ENCODE peak calls at places on chromosomes 12 and 14, in four cellular contexts. P is K562, X is A549, G is GM12878. N is an unnamed sample.

GRCh38 chr12:109428038-109428629 is 49.0 kb downstream of the KCTD10 start:
- ATAC-seq in P (peak), X (peak), G (peak), N (peak)

GRCh38 chr14:86057018-86057667 is 527.2 kb downstream of the FLRT2 start:
- ATAC-seq in P (no peak), X (no peak), G (peak), N (no peak)

GRCh38 chr14:31536201-31536960 is 24.8 kb upstream of the NUBPL start:
- ATAC-seq in P (no peak), X (no peak), G (no peak), N (no peak)

GRCh38 chr12:122363782-122364181 is 58.7 kb downstream of the CLIP1 start:
- ATAC-seq in P (no peak), X (no peak), G (no peak), N (no peak)

GRCh38 chr12:54641554-54641953 is 6.6 kb downstream of the DCD start:
- ATAC-seq in P (no peak), X (no peak), G (peak), N (no peak)

GRCh38 chr14:102616799-102617198 is 24.4 kb downstream of the RCOR1 start:
- ATAC-seq in P (no peak), X (no peak), G (no peak), N (peak)

GRCh38 chr12:62724285-62724684 is 210.7 kb downstream of the PPM1H start:
- ATAC-seq in P (no peak), X (no peak), G (no peak), N (no peak)

GRCh38 chr12:117360222-117360550 is 1.2 kb downstream of the NOS1 start:
- ATAC-seq in P (no peak), X (no peak), G (no peak), N (no peak)

GRCh38 chr14:105388976-105389375 is 9.4 kb upstream of the TEX22 start:
- ATAC-seq in P (no peak), X (no peak), G (no peak), N (no peak)

GRCh38 chr12:124174406-124174805 is 120.5 kb upstream of the RFLNA start:
- ATAC-seq in P (no peak), X (no peak), G (no peak), N (no peak)

GRCh38 chr14:55938249-55938791 is 179.9 kb upstream of the PELI2 start:
- ATAC-seq in P (no peak), X (no peak), G (no peak), N (no peak)

GRCh38 chr14:104937161-104937560 is 12.5 kb downstream of the PLD4 start:
- ATAC-seq in P (no peak), X (no peak), G (no peak), N (no peak)

GRCh38 chr12:92025462-92026207 is 120.0 kb downstream of the BTG1 start:
- ATAC-seq in P (peak), X (no peak), G (peak), N (no peak)

GRCh38 chr12:8664228-8664963 is 1.8 kb upstream of the MFAP5 start:
- ATAC-seq in P (no peak), X (no peak), G (no peak), N (peak)

GRCh38 chr12:51275088-51275487 is 4.9 kb upstream of the SMAGP start:
- ATAC-seq in P (no peak), X (no peak), G (no peak), N (no peak)

GRCh38 chr14:72120315-72120714 is 188.1 kb downstream of the RGS6 start:
- ATAC-seq in P (no peak), X (no peak), G (no peak), N (no peak)

GRCh38 chr14:86625637-86626036 is 1095.7 kb downstream of the FLRT2 start:
- ATAC-seq in P (no peak), X (no peak), G (no peak), N (no peak)

GRCh38 chr12:12559699-12560296 is 2.9 kb downstream of the DUSP16 start:
- ATAC-seq in P (peak), X (no peak), G (no peak), N (no peak)

GRCh38 chr12:56188786-56189335 is 422 bp downstream of the SMARCC2 start:
- ATAC-seq in P (peak), X (peak), G (peak), N (no peak)

GRCh38 chr12:388012-388411 is 1.1 kb downstream of the KDM5A start:
- ATAC-seq in P (no peak), X (no peak), G (no peak), N (no peak)

GRCh38 chr14:28055008-28055407 is 711.6 kb upstream of the FOXG1 start:
- ATAC-seq in P (no peak), X (no peak), G (no peak), N (no peak)

GRCh38 chr12:5276327-5276880 is 155.5 kb upstream of the NTF3 start:
- ATAC-seq in P (no peak), X (no peak), G (no peak), N (no peak)

GRCh38 chr14:89516173-89516572 is 99.1 kb upstream of the FOXN3 start:
- ATAC-seq in P (no peak), X (no peak), G (no peak), N (no peak)

GRCh38 chr12:64824130-64824499 is 332 bp upstream of the TBC1D30 start:
- ATAC-seq in P (no peak), X (no peak), G (peak), N (peak)

GRCh38 chr12:124698211-124698997 is 131.0 kb upstream of the NCOR2 start:
- ATAC-seq in P (no peak), X (no peak), G (no peak), N (no peak)

GRCh38 chr14:78088941-78089340 is 81.2 kb upstream of the NRXN3 start:
- ATAC-seq in P (peak), X (no peak), G (no peak), N (no peak)

GRCh38 chr14:99578541-99579044 is 25.4 kb downstream of the CCDC85C start:
- ATAC-seq in P (no peak), X (no peak), G (no peak), N (peak)

GRCh38 chr14:99579903-99580570 is 24.0 kb downstream of the CCDC85C start:
- ATAC-seq in P (peak), X (peak), G (peak), N (peak)

GRCh38 chr14:99581371-99581770 is 22.6 kb downstream of the CCDC85C start:
- ATAC-seq in P (no peak), X (no peak), G (no peak), N (no peak)

GRCh38 chr14:99576761-99577705 is 27.0 kb downstream of the CCDC85C start:
- ATAC-seq in P (no peak), X (no peak), G (no peak), N (no peak)

GRCh38 chr14:99579077-99579836 is 24.8 kb downstream of the CCDC85C start:
- ATAC-seq in P (no peak), X (peak), G (peak), N (no peak)
- TF ChIP-seq POLR2A in P (no peak), X (no peak), G (no peak), N (no peak)

GRCh38 chr12:79233341-79233761 is 368.8 kb downstream of the SYT1 start:
- ATAC-seq in P (no peak), X (no peak), G (peak), N (no peak)

GRCh38 chr12:79238246-79238645 is 373.7 kb downstream of the SYT1 start:
- ATAC-seq in P (no peak), X (no peak), G (no peak), N (no peak)

DNA sequence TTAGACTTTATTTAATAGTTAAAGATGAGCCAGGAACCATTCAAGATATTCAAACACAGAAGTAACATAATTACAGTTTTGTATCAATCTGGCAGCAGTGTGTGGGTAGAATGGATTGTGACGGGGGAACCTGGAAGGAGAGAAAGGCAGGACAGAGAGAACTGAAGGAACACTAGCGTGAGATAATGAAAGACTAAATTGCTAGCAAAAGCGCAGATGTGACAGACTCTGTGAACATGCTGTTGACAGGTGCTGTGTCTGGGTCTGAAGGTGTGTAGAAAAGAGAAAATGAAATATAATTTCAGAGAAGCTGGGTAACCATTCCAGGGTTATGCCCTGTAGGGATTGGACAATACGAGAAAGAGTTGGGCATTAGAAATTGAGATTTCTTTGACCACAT is 372.3 kb downstream of the SYT1 start:
- ATAC-seq in P (no peak), X (no peak), G (no peak), N (no peak)
- TF ChIP-seq EP300 in P (no peak), X (no peak), G (no peak), N (no peak)

GRCh38 chr14:66782853-66783252 is 274.9 kb downstream of the GPHN start:
- ATAC-seq in P (no peak), X (no peak), G (no peak), N (no peak)
- H3K4me3 ChIP-seq in P (no peak), X (no peak), G (no peak), N (no peak)

DNA sequence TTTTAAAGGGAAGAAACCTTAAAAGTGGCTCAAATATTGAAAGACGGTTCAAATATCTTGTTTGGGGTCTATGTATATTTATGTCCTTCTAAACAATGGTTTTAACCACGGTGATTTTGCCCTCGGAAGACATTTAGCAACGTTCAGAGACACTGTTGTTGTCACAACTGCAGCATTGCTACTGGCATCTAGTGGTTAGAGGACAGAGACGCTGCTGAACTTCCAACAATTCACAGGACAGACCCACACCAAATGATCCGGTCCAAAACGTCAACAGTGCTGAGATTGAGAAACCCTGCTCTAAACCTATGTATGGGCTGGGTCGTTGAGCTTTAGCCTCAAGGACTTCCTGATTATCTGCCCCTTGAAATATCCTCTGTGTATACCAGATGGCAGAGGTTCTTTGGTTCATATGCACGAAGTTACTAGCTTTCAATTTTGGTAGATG is 1.7 kb downstream of the ANGEL1 start:
- ATAC-seq in P (peak), X (peak), G (peak), N (no peak)
- TF ChIP-seq POLR2A in P (no peak), X (no peak), G (no peak), N (no peak)

GRCh38 chr14:96139879-96140278 is 64.8 kb upstream of the BDKRB2 start:
- ATAC-seq in P (no peak), X (no peak), G (no peak), N (no peak)
- TF ChIP-seq EP300 in P (no peak), X (no peak), G (no peak), N (no peak)

GRCh38 chr12:2461046-2461445 is 333.7 kb upstream of the FKBP4 start:
- ATAC-seq in P (no peak), X (no peak), G (no peak), N (no peak)
- H3K4me3 ChIP-seq in P (no peak), X (no peak), G (no peak), N (no peak)

GRCh38 chr12:84357314-84357713 is 555.3 kb downstream of the SLC6A15 start:
- ATAC-seq in P (no peak), X (no peak), G (no peak), N (no peak)
- TF ChIP-seq POLR2A in P (no peak), X (no peak), G (no peak), N (no peak)

DNA sequence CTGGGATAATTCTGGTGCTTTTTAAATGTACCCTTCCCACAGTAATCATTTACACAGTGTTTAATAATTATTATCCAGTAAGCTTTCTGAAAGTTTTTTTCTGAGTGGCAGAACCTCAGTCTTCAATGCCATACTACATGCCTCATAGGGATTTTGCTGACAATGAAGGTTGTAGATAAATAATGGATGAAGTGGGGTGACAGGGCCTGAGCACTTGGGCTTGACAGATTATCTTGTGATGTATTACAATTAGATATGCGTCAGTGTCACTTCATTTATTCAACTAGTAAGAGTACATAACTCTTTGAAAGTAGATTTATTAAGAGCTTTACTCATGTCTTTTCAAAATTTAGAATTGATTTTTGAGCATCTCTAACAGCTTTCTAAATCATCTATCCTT is 176.1 kb downstream of the PDZRN4 start:
- ATAC-seq in P (no peak), X (no peak), G (no peak), N (no peak)
- TF ChIP-seq EP300 in P (no peak), X (no peak), G (no peak), N (no peak)